ENCODE peak calls at places on chromosomes 1 and 21, in nine cellular contexts. Y is fibroblast of lung; U is CD8-positive, alpha-beta T cell; C is cardiac fibroblast; I is activated B cell treated with CpG ODN at 0.5 μM for 24 hours; G is adrenal gland; B is endothelial cell; F is ovary; E is colonic mucosa. V is an unnamed sample.

GRCh38 chr1:185674201-185674600 is 60.0 kb upstream of the HMCN1 start:
- DNase-seq in Y (no peak), U (no peak), C (no peak), I (no peak), G (no peak), B (no peak), F (no peak), E (no peak), V (no peak)

GRCh38 chr1:209641216-209642181 is 10.7 kb downstream of the LAMB3 start:
- DNase-seq in Y (peak), U (no peak), C (peak), I (no peak), G (peak), B (no peak), F (peak), E (peak), V (no peak)

GRCh38 chr1:15993666-15994065 is 10.4 kb upstream of the SRARP start:
- DNase-seq in Y (no peak), U (no peak), C (no peak), I (no peak), G (no peak), B (no peak), F (no peak), E (no peak), V (no peak)

GRCh38 chr21:27379381-27379780 is 412.5 kb upstream of the ADAMTS5 start:
- DNase-seq in Y (no peak), U (no peak), C (no peak), I (no peak), G (no peak), B (no peak), F (no peak), E (no peak), V (no peak)

GRCh38 chr21:34948157-34948556 is 100.9 kb downstream of the RUNX1 start:
- DNase-seq in Y (no peak), U (no peak), C (no peak), I (no peak), G (no peak), B (no peak), F (no peak), E (no peak), V (no peak)

GRCh38 chr1:182392045-182393028 is 747 bp upstream of the GLUL start:
- DNase-seq in Y (peak), U (peak), C (peak), I (no peak), G (no peak), B (no peak), F (no peak), E (peak), V (peak)

GRCh38 chr1:225449774-225450173 is 21.9 kb upstream of the LBR start:
- DNase-seq in Y (no peak), U (no peak), C (no peak), I (no peak), G (no peak), B (no peak), F (no peak), E (no peak), V (no peak)

GRCh38 chr1:200916681-200917080 is 22.0 kb downstream of the INAVA start:
- DNase-seq in Y (no peak), U (no peak), C (no peak), I (no peak), G (no peak), B (no peak), F (no peak), E (no peak), V (no peak)

GRCh38 chr1:54284781-54285563 is 85.0 kb downstream of the MRPL37 start:
- DNase-seq in Y (no peak), U (peak), C (no peak), I (no peak), G (no peak), B (no peak), F (no peak), E (no peak), V (no peak)

GRCh38 chr1:187689137-187689536 is 860.4 kb downstream of the PLA2G4A start:
- DNase-seq in Y (peak), U (no peak), C (peak), I (no peak), G (peak), B (no peak), F (peak), E (no peak), V (no peak)

GRCh38 chr1:34977210-34977471 is 8.0 kb downstream of the TMEM35B start:
- DNase-seq in Y (no peak), U (no peak), C (no peak), I (no peak), G (peak), B (no peak), F (no peak), E (no peak), V (no peak)

GRCh38 chr1:205545991-205546390 is 41.5 kb downstream of the CDK18 start:
- DNase-seq in Y (no peak), U (no peak), C (no peak), I (no peak), G (no peak), B (no peak), F (no peak), E (peak), V (no peak)

GRCh38 chr21:16086936-16087335 is 357.2 kb downstream of the USP25 start:
- DNase-seq in Y (no peak), U (no peak), C (no peak), I (no peak), G (no peak), B (no peak), F (no peak), E (no peak), V (no peak)

GRCh38 chr1:246932366-246932700 is 585 bp upstream of the AHCTF1 start:
- DNase-seq in Y (no peak), U (no peak), C (no peak), I (no peak), G (no peak), B (no peak), F (no peak), E (peak), V (no peak)

GRCh38 chr1:53254011-53254640 is 15.8 kb upstream of the MAGOH start:
- DNase-seq in Y (peak), U (no peak), C (peak), I (no peak), G (no peak), B (no peak), F (no peak), E (no peak), V (no peak)

GRCh38 chr1:246681822-246682221 is 42.4 kb upstream of the SCCPDH start:
- DNase-seq in Y (no peak), U (no peak), C (peak), I (no peak), G (no peak), B (no peak), F (no peak), E (no peak), V (no peak)

GRCh38 chr1:169590932-169591331 is 4.7 kb upstream of the F5 start:
- DNase-seq in Y (no peak), U (no peak), C (no peak), I (no peak), G (no peak), B (no peak), F (no peak), E (no peak), V (no peak)

GRCh38 chr1:184035719-184036516 is 1.6 kb downstream of the COLGALT2 start:
- DNase-seq in Y (no peak), U (no peak), C (no peak), I (no peak), G (no peak), B (no peak), F (no peak), E (no peak), V (peak)

GRCh38 chr1:243837907-243838546 is 12.0 kb downstream of the AKT3 start:
- DNase-seq in Y (no peak), U (no peak), C (no peak), I (no peak), G (no peak), B (no peak), F (no peak), E (no peak), V (no peak)

GRCh38 chr1:27141266-27142003 is 13.5 kb downstream of the SLC9A1 start:
- DNase-seq in Y (no peak), U (no peak), C (no peak), I (no peak), G (no peak), B (no peak), F (no peak), E (peak), V (no peak)

GRCh38 chr1:99645699-99646531 is at the start of gene PALMD:
- DNase-seq in Y (peak), U (no peak), C (peak), I (no peak), G (peak), B (no peak), F (peak), E (peak), V (no peak)

GRCh38 chr1:160130486-160130885 is 14.9 kb downstream of the ATP1A2 start:
- DNase-seq in Y (no peak), U (no peak), C (no peak), I (no peak), G (no peak), B (no peak), F (no peak), E (no peak), V (no peak)

GRCh38 chr1:227042292-227042691 is 102.2 kb downstream of the COQ8A start:
- DNase-seq in Y (no peak), U (no peak), C (no peak), I (no peak), G (no peak), B (no peak), F (no peak), E (no peak), V (no peak)

GRCh38 chr21:45364464-45365185 is 40.3 kb upstream of the COL18A1 start:
- DNase-seq in Y (peak), U (no peak), C (peak), I (no peak), G (no peak), B (no peak), F (peak), E (no peak), V (no peak)

GRCh38 chr1:182905321-182905720 is 47.6 kb downstream of the SHCBP1L start:
- DNase-seq in Y (no peak), U (no peak), C (no peak), I (no peak), G (no peak), B (no peak), F (no peak), E (no peak), V (no peak)

GRCh38 chr1:110243581-110243980 is 33.5 kb downstream of the KCNC4 start:
- DNase-seq in Y (no peak), U (no peak), C (no peak), I (peak), G (no peak), B (no peak), F (no peak), E (no peak), V (peak)

DNA sequence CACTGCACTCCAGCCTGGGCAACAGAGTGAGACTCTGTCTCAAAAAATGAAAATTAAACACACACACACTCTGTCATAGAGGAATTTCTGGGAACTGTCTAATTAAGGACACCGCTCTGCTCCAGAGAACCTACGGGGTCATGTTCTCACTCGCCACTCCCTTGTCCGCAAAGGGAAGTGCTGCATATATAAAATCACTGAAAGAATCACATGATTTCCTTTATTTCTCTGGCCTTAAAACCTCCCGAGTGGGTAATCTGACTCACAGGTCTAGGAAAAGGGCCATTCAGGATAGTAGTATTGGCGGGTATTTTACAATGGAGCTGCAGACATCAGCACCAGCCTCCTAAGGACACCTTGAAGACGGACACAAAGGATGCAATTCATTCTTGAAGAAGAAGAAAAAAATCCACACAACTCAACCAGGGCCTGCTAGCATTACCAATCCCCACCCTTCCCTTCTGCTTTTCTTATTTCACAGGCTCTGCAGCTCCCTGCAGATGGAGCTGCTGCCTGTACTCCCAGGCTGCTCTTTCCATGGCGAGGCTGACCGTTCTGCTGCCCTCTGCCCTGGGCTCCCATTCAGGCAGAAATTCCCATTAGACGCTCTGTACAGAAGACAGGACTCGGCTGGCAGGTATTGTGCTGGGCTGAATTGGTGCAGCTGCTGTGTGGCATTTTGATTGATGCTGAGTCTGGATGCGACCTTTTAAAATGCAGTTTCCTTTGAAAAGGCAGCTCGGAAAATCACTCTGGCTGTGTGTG is 53.3 kb upstream of the FAM89A start:
- DNase-seq in Y (peak), U (no peak), C (no peak), I (no peak), G (no peak), B (no peak), F (no peak), E (no peak), V (no peak)
- TF ChIP-seq CTCF in Y (peak), U (no peak), C (no peak), I (no peak), G (no peak), B (no peak), F (no peak), E (no peak), V (no peak)

GRCh38 chr1:230215049-230215448 is 148.0 kb downstream of the GALNT2 start:
- DNase-seq in Y (peak), U (no peak), C (peak), I (no peak), G (peak), B (peak), F (peak), E (peak), V (no peak)
- TF ChIP-seq CTCF in Y (peak), U (no peak), C (peak), I (no peak), G (peak), B (no peak), F (peak), E (peak), V (peak)

GRCh38 chr1:186680031-186681012 is at the start of gene PTGS2:
- DNase-seq in Y (peak), U (no peak), C (peak), I (no peak), G (peak), B (peak), F (peak), E (peak), V (peak)
- TF ChIP-seq CTCF in Y (peak), U (no peak), C (peak), I (no peak), G (no peak), B (no peak), F (no peak), E (peak), V (peak)

GRCh38 chr21:42097860-42098259 is 26.7 kb downstream of the UMODL1 start:
- DNase-seq in Y (peak), U (no peak), C (peak), I (no peak), G (peak), B (peak), F (no peak), E (peak), V (no peak)
- TF ChIP-seq CTCF in Y (no peak), U (no peak), C (no peak), I (no peak), G (no peak), B (no peak), F (no peak), E (no peak), V (no peak)